ENCODE peak calls at places on chromosomes 13 and 19, in ten cellular contexts. D, I, P, L, R, A, G, Y, M and U are unnamed samples. For H3K36me3, H3K4me1 and H3K9me3, the result is how much of the 10 kb centered on the place peaks cover.

GRCh38 chr19:10565028-10565566 is 713 bp downstream of the KRI1 start:
- DNase-seq in L (no peak), M (peak), Y (peak), G (peak), P (peak), I (no peak), A (no peak), D (peak), R (no peak), U (peak)

GRCh38 chr19:10712041-10712440 is 5.8 kb upstream of the DNM2 start:
- DNase-seq in G (peak), P (no peak), I (no peak), Y (no peak), A (no peak), D (no peak), R (no peak), L (no peak), M (no peak), U (no peak)

GRCh38 chr13:80010846-80011245 is 330.1 kb downstream of the SPRY2 start:
- DNase-seq in L (no peak), A (no peak), D (no peak), M (no peak), R (no peak), I (no peak), P (no peak), G (no peak), Y (no peak), U (no peak)

GRCh38 chr13:38180100-38180499 is 169.6 kb upstream of the UFM1 start:
- DNase-seq in Y (no peak), G (no peak), L (no peak), M (peak), D (no peak), P (peak), A (no peak), R (no peak), I (no peak), U (no peak)

GRCh38 chr13:33070713-33071112 is 54.5 kb downstream of the KL start:
- DNase-seq in I (no peak), R (no peak), G (no peak), D (no peak), L (no peak), P (peak), Y (no peak), A (no peak), M (peak), U (no peak)

GRCh38 chr19:38744298-38744681 is at the start of gene CAPN12:
- DNase-seq in D (no peak), I (no peak), A (no peak), R (no peak), Y (no peak), L (no peak), M (no peak), G (no peak), P (no peak), U (no peak)

GRCh38 chr13:25377244-25377962 is 5.6 kb downstream of the ATP8A2 start:
- DNase-seq in R (no peak), D (no peak), P (no peak), I (no peak), G (no peak), A (no peak), Y (no peak), M (no peak), L (no peak), U (no peak)

GRCh38 chr19:23203841-23204344 is 46.3 kb downstream of the ZNF724 start:
- DNase-seq in P (no peak), R (peak), Y (no peak), M (no peak), L (no peak), A (no peak), I (no peak), D (peak), G (no peak), U (no peak)

GRCh38 chr13:94217370-94217769 is 262.1 kb downstream of the DCT start:
- DNase-seq in I (no peak), D (no peak), R (no peak), G (no peak), P (peak), A (no peak), Y (no peak), M (peak), L (no peak), U (no peak)

GRCh38 chr13:95603887-95604533 is 40.5 kb downstream of the DZIP1 start:
- DNase-seq in Y (no peak), M (no peak), A (no peak), I (no peak), D (no peak), P (peak), L (no peak), R (peak), G (peak), U (peak)

GRCh38 chr13:73985789-73986188 is 148.4 kb downstream of the KLF12 start:
- DNase-seq in R (no peak), P (no peak), I (no peak), M (no peak), A (no peak), D (no peak), G (no peak), Y (no peak), L (no peak), U (no peak)

GRCh38 chr19:8336665-8337064 is 6.4 kb downstream of the KANK3 start:
- DNase-seq in M (no peak), D (no peak), A (no peak), G (no peak), R (no peak), L (no peak), Y (no peak), P (no peak), I (no peak), U (no peak)

GRCh38 chr19:55080121-55080914 is 4.6 kb downstream of the EPS8L1 start:
- DNase-seq in P (peak), G (peak), M (peak), R (peak), D (no peak), L (no peak), A (peak), I (no peak), Y (peak), U (peak)

GRCh38 chr13:86559915-86560314 is 760.7 kb upstream of the SLITRK6 start:
- DNase-seq in R (no peak), L (no peak), D (no peak), Y (no peak), P (no peak), A (no peak), M (no peak), I (no peak), G (no peak), U (no peak)

GRCh38 chr13:36193151-36193855 is 21.1 kb downstream of the SOHLH2 start:
- DNase-seq in G (no peak), I (no peak), L (no peak), P (peak), M (no peak), R (no peak), A (no peak), Y (no peak), D (no peak), U (no peak)

GRCh38 chr13:113963376-113963775 is 10.5 kb downstream of the C13orf46 start:
- DNase-seq in R (peak), M (no peak), Y (no peak), A (no peak), G (no peak), D (peak), P (no peak), L (no peak), I (no peak), U (no peak)

GRCh38 chr13:22049384-22049783 is 378.5 kb downstream of the FGF9 start:
- DNase-seq in I (no peak), A (no peak), D (no peak), Y (no peak), M (peak), P (no peak), G (no peak), L (no peak), R (no peak), U (no peak)

GRCh38 chr13:20719783-20720182 is 16.3 kb downstream of the IL17D start:
- DNase-seq in P (no peak), D (no peak), I (no peak), A (no peak), R (no peak), Y (no peak), G (no peak), M (no peak), L (no peak), U (no peak)

GRCh38 chr13:87255394-87255793 is 415.8 kb upstream of the SLITRK5 start:
- DNase-seq in I (no peak), M (no peak), Y (no peak), D (no peak), A (no peak), L (no peak), R (no peak), P (no peak), G (no peak), U (no peak)

GRCh38 chr13:94778585-94778984 is 66.2 kb upstream of the SOX21 start:
- DNase-seq in A (no peak), R (no peak), P (no peak), M (no peak), I (no peak), G (no peak), Y (no peak), D (no peak), L (no peak), U (no peak)

GRCh38 chr19:46979103-46979769 is 40.4 kb upstream of the NPAS1 start:
- DNase-seq in M (no peak), A (no peak), D (no peak), L (no peak), I (no peak), P (no peak), G (no peak), R (no peak), Y (no peak), U (no peak)

GRCh38 chr19:46748325-46749109 is 2.3 kb upstream of the STRN4 start:
- DNase-seq in M (peak), A (peak), P (peak), G (peak), R (peak), I (no peak), D (peak), Y (peak), L (peak), U (peak)

GRCh38 chr13:66329988-66330429 is 900.1 kb downstream of the PCDH9 start:
- DNase-seq in L (no peak), M (peak), A (no peak), D (no peak), G (no peak), P (no peak), Y (no peak), I (no peak), R (no peak), U (no peak)

GRCh38 chr19:48237057-48237456 is 18.7 kb downstream of the CARD8 start:
- DNase-seq in L (no peak), G (no peak), P (no peak), Y (no peak), D (no peak), A (no peak), M (no peak), R (no peak), I (no peak), U (no peak)

GRCh38 chr19:48239120-48239519 is 16.6 kb downstream of the CARD8 start:
- DNase-seq in L (no peak), D (no peak), Y (no peak), R (no peak), G (no peak), P (no peak), I (no peak), M (no peak), A (no peak), U (no peak)

GRCh38 chr19:48244289-48244688 is 11.4 kb downstream of the CARD8 start:
- DNase-seq in M (no peak), G (no peak), D (no peak), P (no peak), Y (no peak), A (no peak), R (no peak), L (no peak), I (no peak), U (no peak)

GRCh38 chr19:48239582-48240141 is 16.1 kb downstream of the CARD8 start:
- DNase-seq in G (no peak), R (no peak), A (no peak), I (no peak), M (peak), D (no peak), Y (no peak), P (peak), L (no peak), U (no peak)
- H3K36me3 ChIP-seq in G (under half), R (under half), A (under half), I (under half), M (under half), D (under half), Y (under half), P (under half), L (under half), U (under half)

GRCh38 chr13:51045450-51045849 is 65.6 kb downstream of the C13orf42 start:
- DNase-seq in P (no peak), M (no peak), L (no peak), D (no peak), R (no peak), G (no peak), A (no peak), I (no peak), Y (no peak), U (no peak)

GRCh38 chr13:51041710-51042109 is 69.4 kb downstream of the C13orf42 start:
- DNase-seq in L (no peak), Y (no peak), D (no peak), G (no peak), A (no peak), M (no peak), R (no peak), I (no peak), P (no peak), U (no peak)

GRCh38 chr13:51044023-51044665 is 66.9 kb downstream of the C13orf42 start:
- DNase-seq in G (no peak), L (no peak), M (no peak), D (no peak), I (no peak), P (no peak), Y (no peak), R (no peak), A (no peak), U (no peak)

GRCh38 chr13:51040431-51040830 is 70.6 kb downstream of the C13orf42 start:
- DNase-seq in D (no peak), A (no peak), I (no peak), L (no peak), R (no peak), G (no peak), P (no peak), Y (no peak), M (no peak), U (no peak)

GRCh38 chr13:51041126-51041525 is 69.9 kb downstream of the C13orf42 start:
- DNase-seq in P (no peak), G (no peak), I (no peak), L (no peak), D (no peak), Y (no peak), M (no peak), R (no peak), A (no peak), U (no peak)
- H3K4me1 ChIP-seq in P (under half), G (under half), I (under half), L (under half), D (under half), Y (under half), M (under half), R (under half), A (under half), U (under half)

GRCh38 chr13:96940961-96941360 is 53.3 kb downstream of the OXGR1 start:
- DNase-seq in R (no peak), G (no peak), D (no peak), A (no peak), P (no peak), L (no peak), Y (no peak), M (no peak), I (no peak), U (no peak)

GRCh38 chr13:96934889-96935490 is 59.3 kb downstream of the OXGR1 start:
- DNase-seq in A (no peak), L (no peak), P (no peak), G (no peak), I (no peak), Y (no peak), R (no peak), D (no peak), M (no peak), U (no peak)

GRCh38 chr13:96935971-96936370 is 58.3 kb downstream of the OXGR1 start:
- DNase-seq in M (no peak), P (no peak), G (no peak), L (no peak), R (no peak), D (no peak), A (no peak), I (no peak), Y (no peak), U (no peak)
- H3K9me3 ChIP-seq in M (under half), P (under half), G (under half), L (under half), R (under half), D (under half), A (under half), I (under half), Y (under half), U (under half)

GRCh38 chr19:52227196-52227940 is 37.5 kb downstream of the PPP2R1A start:
- DNase-seq in A (no peak), G (no peak), L (no peak), Y (no peak), D (no peak), M (no peak), P (no peak), R (no peak), I (no peak), U (no peak)
- H3K36me3 ChIP-seq in A (under half), G (under half), L (under half), Y (under half), D (under half), M (half or more), P (half or more), R (under half), I (half or more), U (under half)